ENCODE peak calls at places on chromosomes 12 and 14, in six cellular contexts. O is IMR-90, G is A549, N is HepG2, M is GM12878, C is K562. J is an unnamed sample.

GRCh38 chr14:94009767-94010166 is 12.7 kb downstream of the CCDC197 start:
- DNase-seq in O (peak; percentile 63), G (no peak), N (no peak), M (peak; percentile 25), C (no peak), J (no peak)

GRCh38 chr14:56194062-56194461 is 75.9 kb downstream of the PELI2 start:
- DNase-seq in O (no peak), G (no peak), N (no peak), M (no peak), C (no peak), J (no peak)

GRCh38 chr14:54633076-54633475 is 66.1 kb downstream of the SAMD4A start:
- DNase-seq in O (no peak), G (no peak), N (no peak), M (no peak), C (no peak), J (no peak)

GRCh38 chr12:115709410-115710065 is 568.0 kb downstream of the MED13L start:
- DNase-seq in O (no peak), G (no peak), N (no peak), M (no peak), C (no peak), J (no peak)

GRCh38 chr14:29235991-29236390 is 469.4 kb downstream of the FOXG1 start:
- DNase-seq in O (peak; percentile 45), G (no peak), N (no peak), M (no peak), C (no peak), J (no peak)

GRCh38 chr12:128807161-128807724 is 16.5 kb downstream of the SLC15A4 start:
- DNase-seq in O (no peak), G (no peak), N (no peak), M (no peak), C (no peak), J (no peak)

GRCh38 chr12:106114084-106115068 is 24.4 kb downstream of the NUAK1 start:
- DNase-seq in O (peak; percentile 50), G (no peak), N (no peak), M (no peak), C (no peak), J (no peak)

GRCh38 chr14:57168138-57168695 is 100.5 kb downstream of the EXOC5 start:
- DNase-seq in O (no peak), G (no peak), N (no peak), M (no peak), C (no peak), J (no peak)

GRCh38 chr14:99327458-99328250 is 55.7 kb upstream of the BCL11B start:
- DNase-seq in O (no peak), G (no peak), N (no peak), M (no peak), C (no peak), J (peak; percentile 6)

GRCh38 chr14:28813810-28814209 is 47.2 kb downstream of the FOXG1 start:
- DNase-seq in O (no peak), G (no peak), N (no peak), M (no peak), C (no peak), J (no peak)

DNA sequence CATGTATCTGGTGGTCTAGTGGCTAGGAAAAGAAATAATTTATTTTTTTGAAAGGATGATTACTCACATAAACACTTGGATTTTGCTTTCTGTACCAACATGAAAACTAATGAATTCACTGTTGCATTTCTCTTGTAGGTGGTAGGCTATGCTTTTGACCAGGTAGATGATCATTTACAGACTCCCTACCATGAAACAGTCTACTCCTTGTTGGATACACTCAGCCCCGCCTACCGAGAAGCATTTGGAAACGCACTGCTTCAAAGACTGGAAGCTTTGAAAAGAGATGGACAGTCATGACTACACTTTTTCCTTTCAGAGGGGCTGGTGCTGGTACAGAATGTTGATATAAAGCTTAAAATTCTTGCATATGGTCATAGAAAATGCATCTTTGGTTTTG is 6.5 kb upstream of the AK7 start:
- DNase-seq in O (no peak), G (no peak), N (no peak), M (no peak), C (no peak), J (no peak)
- TF ChIP-seq SMC3 in O (no peak), G (no peak), N (no peak), M (no peak), C (no peak), J (no peak)

GRCh38 chr12:16504200-16504599 is 101.8 kb downstream of the LMO3 start:
- DNase-seq in O (no peak), G (no peak), N (no peak), M (no peak), C (no peak), J (no peak)

GRCh38 chr12:16495196-16495595 is 110.8 kb downstream of the LMO3 start:
- DNase-seq in O (no peak), G (no peak), N (no peak), M (no peak), C (no peak), J (no peak)

GRCh38 chr12:16499617-16500016 is 106.3 kb downstream of the LMO3 start:
- DNase-seq in O (no peak), G (no peak), N (no peak), M (no peak), C (no peak), J (no peak)
- TF ChIP-seq SMC3 in O (no peak), G (no peak), N (no peak), M (no peak), C (no peak), J (no peak)

GRCh38 chr12:19449814-19450213 is 10.5 kb downstream of the AEBP2 start:
- DNase-seq in O (no peak), G (no peak), N (no peak), M (no peak), C (no peak), J (no peak)

GRCh38 chr12:19454837-19455236 is 15.5 kb downstream of the AEBP2 start:
- DNase-seq in O (no peak), G (no peak), N (no peak), M (no peak), C (no peak), J (no peak)

GRCh38 chr12:19450362-19450761 is 11.1 kb downstream of the AEBP2 start:
- DNase-seq in O (no peak), G (no peak), N (no peak), M (no peak), C (peak; percentile 28), J (no peak)

GRCh38 chr12:19453961-19454360 is 14.7 kb downstream of the AEBP2 start:
- DNase-seq in O (no peak), G (no peak), N (no peak), M (no peak), C (no peak), J (no peak)

DNA sequence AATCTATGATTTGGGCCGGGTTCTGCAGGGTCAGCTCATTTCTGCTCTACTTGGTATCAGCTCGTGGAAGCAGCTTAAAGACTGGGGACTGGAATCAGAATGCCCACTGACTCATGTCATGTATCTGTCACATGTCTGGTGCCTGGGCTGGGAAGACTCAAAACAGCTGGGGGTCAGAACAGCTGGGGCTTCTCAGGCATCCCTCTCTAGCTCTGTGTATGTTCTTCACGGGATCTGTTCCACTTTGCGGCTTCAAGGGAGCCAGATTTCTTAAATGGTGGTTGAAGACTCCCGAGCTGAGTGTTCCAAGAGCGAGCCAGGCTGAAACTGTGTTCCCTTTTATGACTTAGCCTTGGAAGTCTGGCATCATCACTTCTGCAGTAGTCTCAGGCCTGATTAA is 11.9 kb downstream of the AEBP2 start:
- DNase-seq in O (peak; percentile 61), G (no peak), N (no peak), M (no peak), C (no peak), J (peak; percentile 27)
- TF ChIP-seq SMC3 in O (no peak), G (no peak), N (no peak), M (no peak), C (no peak), J (no peak)

GRCh38 chr14:102901633-102902032 is 20.8 kb upstream of the AMN start:
- DNase-seq in O (no peak), G (no peak), N (no peak), M (peak; percentile 76), C (no peak), J (no peak)

GRCh38 chr14:102903889-102904512 is 18.5 kb upstream of the AMN start:
- DNase-seq in O (no peak), G (no peak), N (no peak), M (no peak), C (no peak), J (no peak)

GRCh38 chr14:102902523-102903247 is 19.8 kb upstream of the AMN start:
- DNase-seq in O (no peak), G (no peak), N (no peak), M (no peak), C (no peak), J (peak; percentile 16)

GRCh38 chr14:102902086-102902485 is 20.4 kb upstream of the AMN start:
- DNase-seq in O (no peak), G (no peak), N (no peak), M (no peak), C (no peak), J (peak; percentile 18)

GRCh38 chr14:102903248-102903888 is 19.1 kb upstream of the AMN start:
- DNase-seq in O (no peak), G (no peak), N (no peak), M (no peak), C (no peak), J (peak; percentile 24)
- TF ChIP-seq SMC3 in O (no peak), G (no peak), N (no peak), M (no peak), C (no peak), J (no peak)

GRCh38 chr12:110058875-110059615 is 10.7 kb upstream of the C12orf76 start:
- DNase-seq in O (no peak), G (no peak), N (no peak), M (no peak), C (no peak), J (no peak)
- TF ChIP-seq SMC3 in O (no peak), G (no peak), N (no peak), M (no peak), C (no peak), J (no peak)

DNA sequence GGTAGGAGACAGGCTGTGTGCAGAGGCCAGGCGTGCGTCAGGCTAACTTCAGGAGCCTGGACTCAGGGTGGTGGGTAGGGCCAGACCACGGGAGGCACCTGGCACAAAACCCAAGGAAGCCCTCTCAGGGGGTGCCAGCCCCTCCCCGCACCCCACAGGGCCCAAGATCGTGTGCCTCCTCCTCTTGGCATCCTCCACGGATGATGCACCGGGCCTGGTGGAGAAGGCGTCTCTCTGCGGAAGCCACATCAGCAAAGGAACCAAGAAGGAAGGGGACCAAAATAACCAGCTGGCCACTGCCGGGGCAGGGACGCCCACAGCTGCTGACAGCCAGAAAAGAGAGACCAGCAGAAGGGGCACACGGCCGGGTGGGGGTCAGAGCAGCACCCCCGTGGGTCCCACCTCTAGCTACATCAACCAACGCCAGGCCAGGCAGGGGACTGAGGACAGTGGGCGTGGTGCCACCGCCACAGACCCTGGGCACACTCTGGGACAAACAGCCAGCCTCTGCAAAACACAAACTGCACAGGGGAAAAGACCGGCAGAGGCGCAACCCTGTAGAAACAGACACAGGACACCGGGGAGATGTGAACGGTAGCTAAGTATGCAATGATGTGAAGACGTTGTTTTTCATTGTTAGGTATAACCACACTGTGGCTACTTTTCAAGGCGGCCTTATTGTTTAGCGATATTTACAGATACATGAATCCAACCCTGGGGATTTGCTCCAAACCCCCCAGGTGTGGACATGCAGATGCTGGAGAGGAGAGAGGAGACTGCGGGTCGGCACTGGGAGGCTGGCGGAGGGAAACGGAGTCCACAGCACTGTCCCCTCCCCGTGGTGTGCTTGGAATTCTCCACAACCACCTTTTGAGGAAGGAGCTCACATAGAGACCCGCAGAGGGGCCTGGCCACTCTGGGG is 26.1 kb upstream of the C14orf180 start:
- DNase-seq in O (no peak), G (no peak), N (no peak), M (no peak), C (no peak), J (peak; percentile 21)
- TF ChIP-seq SMC3 in O (no peak), G (no peak), N (no peak), M (no peak), C (no peak), J (no peak)

GRCh38 chr12:82730832-82731497 is 44.3 kb downstream of the TMTC2 start:
- DNase-seq in O (peak; percentile 4), G (no peak), N (peak; percentile 4), M (no peak), C (no peak), J (peak; percentile 47)
- TF ChIP-seq SMC3 in O (no peak), G (no peak), N (no peak), M (no peak), C (no peak), J (no peak)